ENCODE peak calls at places on chromosome 12, in seven cellular contexts. One of them, this sample, is unnamed.

GRCh38 chr12:65496617-65497016 is 218.1 kb downstream of the MSRB3 start:
- DNase-seq in heart right ventricle: peak; percentile 15
- DNase-seq in gastrocnemius medialis: peak; percentile 35
- DNase-seq in CD8-positive, alpha-beta T cell: no peak
- DNase-seq in heart left ventricle: peak; percentile 63
- DNase-seq in body of pancreas: no peak
- DNase-seq in fibroblast of lung: no peak
- DNase-seq in this sample: no peak

GRCh38 chr12:114275937-114276785 is 129.8 kb downstream of the TBX5 start:
- DNase-seq in heart right ventricle: no peak
- DNase-seq in gastrocnemius medialis: no peak
- DNase-seq in CD8-positive, alpha-beta T cell: no peak
- DNase-seq in heart left ventricle: no peak
- DNase-seq in body of pancreas: no peak
- DNase-seq in fibroblast of lung: peak; percentile 86
- DNase-seq in this sample: no peak

GRCh38 chr12:40405419-40405818 is 180.6 kb downstream of the LRRK2 start:
- DNase-seq in heart right ventricle: no peak
- DNase-seq in gastrocnemius medialis: no peak
- DNase-seq in CD8-positive, alpha-beta T cell: no peak
- DNase-seq in heart left ventricle: no peak
- DNase-seq in body of pancreas: no peak
- DNase-seq in fibroblast of lung: no peak
- DNase-seq in this sample: no peak

GRCh38 chr12:98492580-98493140 is 22.7 kb upstream of the TMPO start:
- DNase-seq in heart right ventricle: no peak
- DNase-seq in gastrocnemius medialis: no peak
- DNase-seq in CD8-positive, alpha-beta T cell: no peak
- DNase-seq in heart left ventricle: no peak
- DNase-seq in body of pancreas: peak; percentile 50
- DNase-seq in fibroblast of lung: no peak
- DNase-seq in this sample: no peak

GRCh38 chr12:125125271-125125670 is 60.0 kb downstream of the AACS start:
- DNase-seq in heart right ventricle: no peak
- DNase-seq in gastrocnemius medialis: no peak
- DNase-seq in CD8-positive, alpha-beta T cell: no peak
- DNase-seq in heart left ventricle: no peak
- DNase-seq in body of pancreas: no peak
- DNase-seq in fibroblast of lung: no peak
- DNase-seq in this sample: no peak

GRCh38 chr12:95790912-95791849 is 617 bp upstream of the NTN4 start:
- DNase-seq in heart right ventricle: peak; percentile 44
- DNase-seq in gastrocnemius medialis: no peak
- DNase-seq in CD8-positive, alpha-beta T cell: no peak
- DNase-seq in heart left ventricle: peak; percentile 56
- DNase-seq in body of pancreas: peak; percentile 50
- DNase-seq in fibroblast of lung: peak; percentile 15
- DNase-seq in this sample: no peak

GRCh38 chr12:21813751-21814150 is 39.2 kb upstream of the KCNJ8 start:
- DNase-seq in heart right ventricle: no peak
- DNase-seq in gastrocnemius medialis: no peak
- DNase-seq in CD8-positive, alpha-beta T cell: no peak
- DNase-seq in heart left ventricle: no peak
- DNase-seq in body of pancreas: no peak
- DNase-seq in fibroblast of lung: no peak
- DNase-seq in this sample: no peak

GRCh38 chr12:103241184-103241583 is 254.6 kb downstream of the C12orf42 start:
- DNase-seq in heart right ventricle: no peak
- DNase-seq in gastrocnemius medialis: no peak
- DNase-seq in CD8-positive, alpha-beta T cell: no peak
- DNase-seq in heart left ventricle: no peak
- DNase-seq in body of pancreas: no peak
- DNase-seq in fibroblast of lung: no peak
- DNase-seq in this sample: no peak

GRCh38 chr12:112906712-112907414 is at the start of gene OAS1:
- DNase-seq in heart right ventricle: no peak
- DNase-seq in gastrocnemius medialis: no peak
- DNase-seq in CD8-positive, alpha-beta T cell: peak; percentile 6
- DNase-seq in heart left ventricle: no peak
- DNase-seq in body of pancreas: peak; percentile 24
- DNase-seq in fibroblast of lung: peak; percentile 14
- DNase-seq in this sample: no peak

GRCh38 chr12:52343550-52343949 is 22.4 kb upstream of the KRT83 start:
- DNase-seq in heart right ventricle: no peak
- DNase-seq in gastrocnemius medialis: no peak
- DNase-seq in CD8-positive, alpha-beta T cell: no peak
- DNase-seq in heart left ventricle: no peak
- DNase-seq in body of pancreas: no peak
- DNase-seq in fibroblast of lung: no peak
- DNase-seq in this sample: no peak

DNA sequence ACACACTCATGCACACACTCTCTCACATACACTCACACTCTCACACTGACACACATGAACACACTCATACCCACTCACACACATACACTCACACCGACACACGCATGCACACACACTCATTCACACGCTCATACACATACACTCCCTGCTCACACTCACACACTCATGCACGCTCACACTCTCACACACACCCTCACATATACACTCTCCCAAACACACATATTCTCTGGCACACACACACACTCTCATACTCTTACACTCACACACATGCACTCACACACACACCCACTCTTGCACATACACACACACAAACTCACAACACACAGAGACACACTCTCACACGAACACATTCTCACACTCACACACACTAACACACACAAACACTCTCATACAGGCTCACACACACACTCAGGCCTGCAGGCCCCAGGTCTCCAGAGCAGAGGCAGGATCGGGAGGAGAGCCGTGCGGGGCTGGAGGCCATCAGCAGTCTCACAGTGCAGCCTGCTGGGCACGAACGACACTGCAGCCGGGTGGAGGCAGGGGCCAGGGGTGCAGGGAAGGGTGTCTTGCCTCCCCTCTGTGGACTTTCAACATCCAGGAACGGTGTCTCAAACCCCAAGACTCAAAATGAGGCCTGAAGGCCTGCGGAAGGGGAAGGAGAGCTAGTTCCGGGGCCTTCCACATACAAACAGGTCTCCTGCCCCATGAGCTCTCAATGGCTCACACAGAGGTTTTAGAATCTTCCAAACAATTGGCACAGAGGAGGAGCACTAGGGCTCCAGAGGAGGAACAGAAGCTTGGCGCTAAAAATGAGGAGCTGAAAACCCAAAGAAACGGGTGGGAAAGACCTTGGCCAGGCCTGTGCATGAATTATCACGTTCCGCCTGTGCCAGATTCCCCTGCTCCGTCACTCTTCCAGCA is 148.6 kb downstream of the ANO2 start:
- DNase-seq in heart right ventricle: peak; percentile 43
- DNase-seq in gastrocnemius medialis: no peak
- DNase-seq in CD8-positive, alpha-beta T cell: no peak
- DNase-seq in heart left ventricle: peak; percentile 34
- DNase-seq in body of pancreas: peak; percentile 62
- DNase-seq in fibroblast of lung: no peak
- DNase-seq in this sample: no peak
- TF ChIP-seq CTCF in heart right ventricle: no peak
- TF ChIP-seq CTCF in gastrocnemius medialis: no peak
- TF ChIP-seq CTCF in CD8-positive, alpha-beta T cell: peak; percentile 56
- TF ChIP-seq CTCF in heart left ventricle: peak; percentile 53
- TF ChIP-seq CTCF in body of pancreas: peak; percentile 52
- TF ChIP-seq CTCF in fibroblast of lung: peak; percentile 65
- TF ChIP-seq CTCF in this sample: peak; percentile 54

DNA sequence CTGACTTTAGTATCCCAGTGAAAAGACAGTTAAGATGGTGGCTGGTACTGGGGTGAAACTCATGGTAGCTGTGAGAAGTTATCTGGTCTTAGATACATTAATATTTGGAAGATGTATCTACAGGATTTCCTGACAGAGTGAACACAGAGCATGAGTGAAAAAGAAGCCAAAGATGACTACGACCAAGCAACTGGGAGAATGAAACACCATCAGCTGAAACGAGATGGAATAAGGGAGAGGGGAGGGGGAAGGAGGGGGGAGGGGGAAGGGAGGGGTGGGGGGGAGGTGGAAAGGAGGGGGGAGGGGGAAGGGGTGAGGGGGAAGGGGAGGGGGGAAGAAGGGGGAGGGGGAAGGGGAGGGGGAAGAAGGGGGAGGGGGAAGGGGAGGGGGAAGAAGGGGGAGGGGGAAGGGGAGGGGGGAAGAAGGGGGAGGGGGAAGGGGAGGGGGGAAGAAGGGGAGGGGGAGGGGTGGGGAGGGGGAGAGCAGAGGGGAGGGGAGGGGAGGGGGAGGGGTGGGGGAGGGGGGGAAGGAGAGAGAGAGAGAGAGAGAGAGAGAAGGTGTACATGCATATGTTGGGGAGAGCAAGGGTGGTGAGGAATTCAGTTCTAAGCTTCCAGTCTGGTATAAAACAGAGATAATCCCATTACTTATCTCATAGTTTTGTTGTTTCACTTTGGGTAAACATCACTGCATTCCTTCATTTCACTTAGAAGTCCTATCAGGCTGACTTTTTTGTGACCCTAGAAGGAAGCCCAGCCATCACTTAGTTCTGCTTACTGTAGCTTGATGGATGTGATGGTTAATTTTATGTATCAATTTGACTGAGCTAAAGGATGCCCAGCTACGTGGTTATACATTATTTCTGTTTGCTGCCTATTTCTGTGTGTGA is 73.9 kb downstream of the SPPL3 start:
- DNase-seq in heart right ventricle: no peak
- DNase-seq in gastrocnemius medialis: no peak
- DNase-seq in CD8-positive, alpha-beta T cell: no peak
- DNase-seq in heart left ventricle: no peak
- DNase-seq in body of pancreas: no peak
- DNase-seq in fibroblast of lung: no peak
- DNase-seq in this sample: no peak
- H3K4me3 ChIP-seq in heart right ventricle: no peak overlapping the region
- H3K4me3 ChIP-seq in gastrocnemius medialis: no peak overlapping the region
- H3K4me3 ChIP-seq in CD8-positive, alpha-beta T cell: no peak overlapping the region
- H3K4me3 ChIP-seq in heart left ventricle: no peak overlapping the region
- H3K4me3 ChIP-seq in body of pancreas: no peak overlapping the region
- H3K4me3 ChIP-seq in fibroblast of lung: no peak overlapping the region
- H3K4me3 ChIP-seq in this sample: no peak overlapping the region

GRCh38 chr12:57175428-57176138 is 28.2 kb upstream of the LRP1-AS start:
- DNase-seq in heart right ventricle: peak; percentile 86
- DNase-seq in gastrocnemius medialis: peak; percentile 72
- DNase-seq in CD8-positive, alpha-beta T cell: peak; percentile 5
- DNase-seq in heart left ventricle: peak; percentile 86
- DNase-seq in body of pancreas: peak; percentile 76
- DNase-seq in fibroblast of lung: peak; percentile 68
- DNase-seq in this sample: no peak

GRCh38 chr12:57176139-57176477 is 28.7 kb upstream of the LRP1-AS start:
- DNase-seq in heart right ventricle: no peak
- DNase-seq in gastrocnemius medialis: no peak
- DNase-seq in CD8-positive, alpha-beta T cell: no peak
- DNase-seq in heart left ventricle: no peak
- DNase-seq in body of pancreas: no peak
- DNase-seq in fibroblast of lung: no peak
- DNase-seq in this sample: no peak

GRCh38 chr12:57178213-57178612 is 30.8 kb upstream of the LRP1-AS start:
- DNase-seq in heart right ventricle: no peak
- DNase-seq in gastrocnemius medialis: no peak
- DNase-seq in CD8-positive, alpha-beta T cell: no peak
- DNase-seq in heart left ventricle: no peak
- DNase-seq in body of pancreas: no peak
- DNase-seq in fibroblast of lung: no peak
- DNase-seq in this sample: no peak

GRCh38 chr12:57176846-57177245 is 29.4 kb upstream of the LRP1-AS start:
- DNase-seq in heart right ventricle: no peak
- DNase-seq in gastrocnemius medialis: no peak
- DNase-seq in CD8-positive, alpha-beta T cell: no peak
- DNase-seq in heart left ventricle: no peak
- DNase-seq in body of pancreas: no peak
- DNase-seq in fibroblast of lung: no peak
- DNase-seq in this sample: no peak

DNA sequence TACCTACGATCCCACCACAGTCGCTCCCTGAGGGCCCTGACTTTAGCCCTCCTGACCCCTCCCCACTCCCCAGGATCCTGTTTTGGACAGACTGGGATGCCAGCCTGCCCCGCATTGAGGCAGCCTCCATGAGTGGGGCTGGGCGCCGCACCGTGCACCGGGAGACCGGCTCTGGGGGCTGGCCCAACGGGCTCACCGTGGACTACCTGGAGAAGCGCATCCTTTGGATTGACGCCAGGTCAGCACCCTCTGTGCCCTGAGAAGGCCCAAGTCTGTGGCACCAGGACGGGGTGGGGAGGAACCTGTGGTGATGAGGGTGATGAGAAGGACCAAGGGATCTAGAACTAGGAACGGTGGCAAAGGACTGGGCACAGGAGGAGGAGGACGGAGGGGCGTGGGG is 29.9 kb upstream of the LRP1-AS start:
- DNase-seq in heart right ventricle: no peak
- DNase-seq in gastrocnemius medialis: no peak
- DNase-seq in CD8-positive, alpha-beta T cell: no peak
- DNase-seq in heart left ventricle: no peak
- DNase-seq in body of pancreas: no peak
- DNase-seq in fibroblast of lung: no peak
- DNase-seq in this sample: no peak
- H3K36me3 ChIP-seq in heart right ventricle: peaks cover 75% of the 10 kb centered on the region
- H3K36me3 ChIP-seq in gastrocnemius medialis: no peaks in the 10 kb centered on the region
- H3K36me3 ChIP-seq in CD8-positive, alpha-beta T cell: no peaks in the 10 kb centered on the region
- H3K36me3 ChIP-seq in heart left ventricle: peaks cover 98% of the 10 kb centered on the region
- H3K36me3 ChIP-seq in body of pancreas: no peaks in the 10 kb centered on the region
- H3K36me3 ChIP-seq in fibroblast of lung: peaks cover 77% of the 10 kb centered on the region
- H3K36me3 ChIP-seq in this sample: peaks cover 80% of the 10 kb centered on the region

GRCh38 chr12:48340891-48341290 is 9.8 kb downstream of the ZNF641 start:
- DNase-seq in heart right ventricle: no peak
- DNase-seq in gastrocnemius medialis: no peak
- DNase-seq in CD8-positive, alpha-beta T cell: no peak
- DNase-seq in heart left ventricle: no peak
- DNase-seq in body of pancreas: no peak
- DNase-seq in fibroblast of lung: no peak
- DNase-seq in this sample: no peak

GRCh38 chr12:48334807-48335206 is 15.9 kb downstream of the ZNF641 start:
- DNase-seq in heart right ventricle: no peak
- DNase-seq in gastrocnemius medialis: no peak
- DNase-seq in CD8-positive, alpha-beta T cell: no peak
- DNase-seq in heart left ventricle: no peak
- DNase-seq in body of pancreas: no peak
- DNase-seq in fibroblast of lung: no peak
- DNase-seq in this sample: no peak

GRCh38 chr12:48331389-48331788 is 19.3 kb downstream of the ZNF641 start:
- DNase-seq in heart right ventricle: no peak
- DNase-seq in gastrocnemius medialis: no peak
- DNase-seq in CD8-positive, alpha-beta T cell: no peak
- DNase-seq in heart left ventricle: no peak
- DNase-seq in body of pancreas: no peak
- DNase-seq in fibroblast of lung: no peak
- DNase-seq in this sample: no peak

GRCh38 chr12:48336066-48336465 is 14.7 kb downstream of the ZNF641 start:
- DNase-seq in heart right ventricle: no peak
- DNase-seq in gastrocnemius medialis: no peak
- DNase-seq in CD8-positive, alpha-beta T cell: no peak
- DNase-seq in heart left ventricle: no peak
- DNase-seq in body of pancreas: no peak
- DNase-seq in fibroblast of lung: no peak
- DNase-seq in this sample: no peak

DNA sequence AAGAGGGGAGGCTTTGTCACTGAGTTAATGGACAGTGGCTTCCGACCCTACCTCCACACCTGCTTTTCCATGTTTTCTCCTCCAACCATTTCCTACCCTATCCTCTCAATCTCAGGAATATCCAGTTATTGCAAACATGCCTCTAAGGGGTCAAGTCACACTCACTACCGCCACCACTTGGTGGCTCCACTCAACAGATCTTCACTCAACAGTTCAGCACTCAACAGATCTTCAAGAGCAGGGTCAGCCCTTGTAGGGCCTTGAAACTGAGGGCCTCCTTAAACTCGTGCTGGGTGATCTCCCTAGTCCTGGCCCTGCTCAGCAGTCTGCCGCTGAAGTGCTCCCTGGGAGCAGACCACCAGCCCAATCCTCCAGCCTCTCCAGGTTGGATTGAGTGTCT is 14.2 kb downstream of the ZNF641 start:
- DNase-seq in heart right ventricle: no peak
- DNase-seq in gastrocnemius medialis: no peak
- DNase-seq in CD8-positive, alpha-beta T cell: no peak
- DNase-seq in heart left ventricle: no peak
- DNase-seq in body of pancreas: no peak
- DNase-seq in fibroblast of lung: no peak
- DNase-seq in this sample: no peak
- TF ChIP-seq CTCF in heart right ventricle: no peak
- TF ChIP-seq CTCF in gastrocnemius medialis: no peak
- TF ChIP-seq CTCF in CD8-positive, alpha-beta T cell: no peak
- TF ChIP-seq CTCF in heart left ventricle: no peak
- TF ChIP-seq CTCF in body of pancreas: no peak
- TF ChIP-seq CTCF in fibroblast of lung: no peak
- TF ChIP-seq CTCF in this sample: peak; percentile 4